ENCODE peak calls at places on chromosome 22, in five cellular contexts. Q, D, W, I and U are unnamed samples.

GRCh38 chr22:42050641-42051040 is 20.0 kb downstream of the NAGA start:
- DNase-seq in I (no peak), W (no peak), Q (no peak), D (no peak), U (no peak)

GRCh38 chr22:43955883-43956286 is 643 bp downstream of the SAMM50 start:
- DNase-seq in I (no peak), D (peak; percentile 35), W (no peak), Q (no peak), U (no peak)

GRCh38 chr22:42937164-42937854 is 77.6 kb downstream of the PACSIN2 start:
- DNase-seq in D (no peak), Q (no peak), W (peak; percentile 88), I (peak; percentile 23), U (peak; percentile 79)

GRCh38 chr22:29096736-29097669 is 24.2 kb downstream of the KREMEN1 start:
- DNase-seq in D (no peak), W (no peak), Q (no peak), I (no peak), U (peak; percentile 40)

GRCh38 chr22:17898375-17898774 is 124.1 kb upstream of the BID start:
- DNase-seq in Q (no peak), W (no peak), I (no peak), D (no peak), U (no peak)

GRCh38 chr22:20431520-20432237 is 5.9 kb downstream of the SCARF2 start:
- DNase-seq in W (no peak), I (peak; percentile 59), Q (no peak), D (no peak), U (no peak)

GRCh38 chr22:50526849-50527801 is 1.7 kb upstream of the SCO2 start:
- DNase-seq in W (no peak), Q (no peak), I (peak; percentile 88), D (peak; percentile 50), U (peak; percentile 37)

GRCh38 chr22:22233081-22233480 is 11.5 kb upstream of the VPREB1 start:
- DNase-seq in I (no peak), W (no peak), Q (no peak), D (no peak), U (no peak)

GRCh38 chr22:47696776-47697175 is 934.3 kb downstream of the TBC1D22A start:
- DNase-seq in D (no peak), W (no peak), Q (no peak), I (no peak), U (no peak)

GRCh38 chr22:46256358-46256958 is 6.4 kb upstream of the CDPF1 start:
- DNase-seq in D (no peak), W (no peak), I (no peak), Q (no peak), U (peak; percentile 63)

DNA sequence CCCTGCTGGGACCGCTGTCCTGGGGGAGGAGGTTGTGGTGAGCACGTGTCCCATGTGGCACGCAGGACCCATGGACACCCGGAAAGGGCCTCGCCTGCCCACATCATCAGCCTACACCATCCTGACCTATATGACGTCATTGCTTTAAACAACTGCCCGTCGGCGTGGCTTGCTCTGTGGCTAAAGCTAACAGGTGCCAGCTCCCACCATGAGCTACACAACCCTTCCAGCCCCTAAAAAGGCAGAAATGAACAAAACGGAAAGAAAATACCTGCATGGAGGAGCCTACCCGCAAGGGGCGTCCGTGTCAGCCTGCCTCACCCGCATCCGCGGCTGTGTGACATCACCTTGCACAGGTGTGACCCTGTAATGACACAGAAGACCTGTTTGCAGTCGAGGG is 481.8 kb downstream of the BRD1 start:
- DNase-seq in I (no peak), W (no peak), Q (no peak), D (no peak), U (no peak)
- H3K9me3 ChIP-seq in I (no peaks in the 10 kb centered on the region), W (peaks cover 56% of the 10 kb centered on the region), Q (no peaks in the 10 kb centered on the region), D (no peaks in the 10 kb centered on the region), U (no peaks in the 10 kb centered on the region)

DNA sequence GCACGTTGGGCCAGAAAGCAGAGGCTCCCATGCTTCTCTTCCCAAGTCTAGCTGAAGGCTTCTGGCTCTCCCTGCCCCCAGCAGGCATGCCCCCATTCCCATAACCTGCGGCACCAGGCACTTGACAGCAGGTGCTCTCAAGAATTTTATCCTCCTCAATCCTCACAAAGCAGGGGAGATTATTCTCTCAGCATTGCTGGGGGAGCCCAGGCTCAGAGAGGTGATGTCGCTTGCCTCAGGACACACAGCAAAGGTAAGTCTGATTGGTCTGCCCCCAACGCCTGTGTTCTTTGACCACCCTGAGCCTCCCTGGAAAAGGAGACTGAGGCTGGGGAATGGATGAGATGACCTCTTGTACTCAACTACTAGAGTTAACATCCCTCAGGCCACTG is 4.8 kb downstream of the TST start:
- DNase-seq in Q (no peak), W (no peak), I (no peak), D (no peak), U (no peak)
- H3K9ac ChIP-seq in Q (no peak overlapping the region), W (no peak overlapping the region), I (no peak overlapping the region), D (no peak overlapping the region), U (no peak overlapping the region)

DNA sequence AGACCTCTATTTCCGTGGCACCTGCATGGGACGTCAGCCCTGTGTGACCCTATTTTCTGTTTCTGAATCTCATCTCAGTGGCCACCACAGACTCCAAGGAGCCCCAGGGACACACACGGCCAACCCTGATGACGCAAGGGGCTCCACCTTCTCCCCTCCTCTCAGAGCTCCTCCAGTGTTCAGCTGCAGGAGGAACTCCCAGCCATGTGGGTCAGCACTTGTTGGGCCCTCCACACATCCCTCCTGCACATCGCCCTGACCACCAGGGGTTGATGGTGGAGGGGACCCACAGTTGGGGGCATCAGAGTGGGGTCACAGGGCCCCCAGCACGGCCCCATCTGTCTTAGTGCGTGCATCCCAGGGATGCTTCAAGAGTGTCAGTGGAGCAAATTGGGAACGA is 499.6 kb downstream of the BRD1 start:
- DNase-seq in W (no peak), D (no peak), Q (no peak), I (no peak), U (no peak)
- H3K9me3 ChIP-seq in W (peaks cover 65% of the 10 kb centered on the region), D (peaks cover 3% of the 10 kb centered on the region), Q (no peaks in the 10 kb centered on the region), I (no peaks in the 10 kb centered on the region), U (no peaks in the 10 kb centered on the region)

DNA sequence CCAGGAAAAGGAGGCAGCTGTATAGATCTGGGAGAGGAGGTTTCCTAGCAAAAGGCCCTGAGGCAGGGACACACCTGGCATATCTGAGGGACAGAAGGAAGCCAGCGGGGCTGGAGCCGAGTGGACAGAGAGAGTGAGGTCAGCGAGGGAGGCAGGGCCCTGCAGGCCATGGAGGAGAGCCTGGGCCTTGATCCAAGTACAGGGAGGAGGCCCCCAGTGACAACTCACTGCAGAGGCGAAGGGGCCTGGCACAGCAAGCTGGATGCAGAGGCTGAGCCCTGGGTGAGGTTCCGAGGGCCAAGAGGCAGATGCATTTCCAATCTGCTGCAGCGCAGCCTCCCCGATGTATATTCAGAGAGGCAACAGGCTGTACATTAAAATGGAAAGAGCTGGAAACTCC is 10.5 kb upstream of the CBX6 start:
- DNase-seq in W (no peak), D (no peak), Q (no peak), I (no peak), U (no peak)
- H3K9ac ChIP-seq in W (no peak overlapping the region), D (no peak overlapping the region), Q (no peak overlapping the region), I (no peak overlapping the region), U (no peak overlapping the region)